ENCODE peak calls at places on chromosomes 2 and 18, in four cellular contexts. C, G, M and O are unnamed samples.

GRCh38 chr2:113910110-113910717 is 20.3 kb downstream of the ACTR3 start:
- DNase-seq in M (no peak), G (no peak), C (no peak), O (no peak)

GRCh38 chr18:49151482-49151881 is 200.7 kb upstream of the SMAD7 start:
- DNase-seq in M (no peak), C (no peak), G (no peak), O (no peak)

GRCh38 chr18:55228191-55228590 is 268.9 kb upstream of the CCDC68 start:
- DNase-seq in M (no peak), C (peak), G (no peak), O (no peak)

GRCh38 chr2:173150087-173150486 is 74.4 kb downstream of the MAP3K20 start:
- DNase-seq in C (no peak), G (no peak), M (no peak), O (no peak)

GRCh38 chr2:141923657-141924056 is 207.2 kb downstream of the LRP1B start:
- DNase-seq in C (no peak), M (no peak), G (no peak), O (no peak)

GRCh38 chr2:11330457-11331142 is 13.8 kb downstream of the ROCK2 start:
- DNase-seq in C (no peak), M (no peak), G (no peak), O (no peak)

GRCh38 chr18:41461058-41461560 is 493.9 kb upstream of the PIK3C3 start:
- DNase-seq in C (no peak), M (no peak), G (no peak), O (no peak)

GRCh38 chr18:56789004-56789888 is 138.1 kb downstream of the WDR7 start:
- DNase-seq in M (no peak), G (peak), C (peak), O (peak)

GRCh38 chr2:227799202-227799601 is 14.4 kb upstream of the CCL20 start:
- DNase-seq in G (no peak), C (no peak), M (no peak), O (no peak)

GRCh38 chr2:210442869-210443268 is 33.7 kb downstream of the LANCL1 start:
- DNase-seq in M (no peak), C (peak), G (no peak), O (no peak)

GRCh38 chr2:230658877-230659652 is 53.6 kb upstream of the CAB39 start:
- DNase-seq in G (no peak), M (no peak), C (no peak), O (no peak)

GRCh38 chr18:2935438-2936192 is 77.3 kb downstream of the LPIN2 start:
- DNase-seq in G (no peak), M (no peak), C (no peak), O (no peak)

GRCh38 chr2:102120261-102121259 is 22.0 kb upstream of the IL1R1 start:
- DNase-seq in G (no peak), C (no peak), M (no peak), O (no peak)

GRCh38 chr2:226799976-226800940 is 638 bp upstream of the IRS1 start:
- DNase-seq in G (peak), M (peak), C (peak), O (peak)

GRCh38 chr18:65788373-65788772 is 37.6 kb downstream of the CDH7 start:
- DNase-seq in M (no peak), C (peak), G (no peak), O (peak)

GRCh38 chr2:105487142-105488069 is 88.6 kb upstream of the FHL2 start:
- DNase-seq in C (no peak), G (no peak), M (no peak), O (no peak)

GRCh38 chr18:48951448-48952286 is 902 bp upstream of the SMAD7 start:
- DNase-seq in C (peak), G (peak), M (peak), O (peak)

GRCh38 chr18:28039078-28039477 is 137.9 kb downstream of the CDH2 start:
- DNase-seq in C (no peak), G (no peak), M (no peak), O (no peak)

GRCh38 chr2:182228741-182229140 is 198.1 kb downstream of the PDE1A start:
- DNase-seq in C (no peak), M (no peak), G (no peak), O (no peak)

GRCh38 chr2:83594841-83595720 is 864.0 kb downstream of the SUCLG1 start:
- DNase-seq in C (no peak), M (no peak), G (no peak), O (no peak)

GRCh38 chr18:77208969-77209368 is 40.7 kb upstream of the GALR1 start:
- DNase-seq in M (no peak), G (no peak), C (no peak), O (no peak)
- H3K4me3 ChIP-seq in M (peak), G (no peak), C (no peak), O (no peak)

DNA sequence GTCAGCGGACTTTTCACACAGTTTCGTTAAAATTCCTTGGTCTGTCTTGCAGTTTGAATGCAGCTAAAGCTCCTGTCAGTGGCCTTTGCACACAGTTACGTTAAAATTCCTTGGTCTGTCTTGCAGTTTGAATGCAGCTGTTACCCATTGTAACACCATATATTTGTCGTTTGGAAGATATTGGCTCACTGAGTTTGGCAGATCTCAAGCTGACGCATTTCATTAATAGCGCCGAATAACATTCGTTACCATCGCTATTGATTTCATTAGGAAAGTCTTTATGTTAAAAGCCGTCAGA is 1.1 kb downstream of the LIMS1 start:
- DNase-seq in M (no peak), G (no peak), C (peak), O (no peak)
- H3K27ac ChIP-seq in M (peak), G (no peak), C (no peak), O (no peak)

GRCh38 chr2:239601201-239601851 is 200.5 kb upstream of the HDAC4 start:
- DNase-seq in G (peak), C (peak), M (peak), O (no peak)
- H3K4me3 ChIP-seq in G (no peak), C (no peak), M (no peak), O (no peak)

GRCh38 chr2:231920795-231921194 is 5.4 kb downstream of the NPPC start:
- DNase-seq in G (no peak), C (no peak), M (no peak), O (no peak)

GRCh38 chr2:231920366-231920765 is 5.8 kb downstream of the NPPC start:
- DNase-seq in M (peak), C (no peak), G (no peak), O (no peak)

GRCh38 chr2:231922945-231923344 is 3.3 kb downstream of the NPPC start:
- DNase-seq in M (peak), G (no peak), C (no peak), O (no peak)

GRCh38 chr2:231923951-231924888 is 2.0 kb downstream of the NPPC start:
- DNase-seq in G (no peak), C (no peak), M (peak), O (no peak)

GRCh38 chr2:231922311-231922710 is 3.9 kb downstream of the NPPC start:
- DNase-seq in C (no peak), G (no peak), M (peak), O (no peak)
- H3K27ac ChIP-seq in C (no peak), G (no peak), M (no peak), O (no peak)